ENCODE peak calls at places on chromosomes 4 and X, in six cellular contexts. D is effector memory CD4-positive, alpha-beta T cell; V is cardiac muscle cell; O is mucosa of descending colon; H is fibroblast of lung; W is thyroid gland. B is an unnamed sample.

GRCh38 chrX:149711545-149712236 is at the start of gene MAGEA11:
- DNase-seq in D (no peak), V (no peak), O (no peak), H (no peak), W (no peak), B (no peak)

GRCh38 chrX:10526442-10526841 is 93.9 kb downstream of the MID1 start:
- DNase-seq in D (no peak), V (no peak), O (no peak), H (peak; percentile 70), W (no peak), B (peak; percentile 25)

GRCh38 chr4:4887426-4887825 is 28.0 kb downstream of the MSX1 start:
- DNase-seq in D (no peak), V (no peak), O (no peak), H (no peak), W (no peak), B (no peak)

GRCh38 chr4:180828455-180829018 is 1414.7 kb upstream of the TENM3 start:
- DNase-seq in D (no peak), V (peak; percentile 86), O (peak; percentile 18), H (peak; percentile 91), W (no peak), B (peak; percentile 85)

GRCh38 chr4:128831526-128832252 is 22.2 kb downstream of the JADE1 start:
- DNase-seq in D (no peak), V (peak; percentile 35), O (no peak), H (peak; percentile 43), W (no peak), B (peak; percentile 48)

GRCh38 chr4:133982533-133983224 is 218.9 kb downstream of the PABPC4L start:
- DNase-seq in D (no peak), V (no peak), O (no peak), H (peak; percentile 17), W (no peak), B (no peak)

GRCh38 chrX:22164770-22165388 is 107.8 kb upstream of the CBLL2 start:
- DNase-seq in D (no peak), V (no peak), O (no peak), H (peak; percentile 53), W (no peak), B (no peak)

GRCh38 chrX:50769389-50770063 is 44.5 kb downstream of the SHROOM4 start:
- DNase-seq in D (no peak), V (no peak), O (peak; percentile 80), H (no peak), W (no peak), B (no peak)

GRCh38 chrX:129510331-129510730 is 13.0 kb downstream of the SMARCA1 start:
- DNase-seq in D (no peak), V (no peak), O (no peak), H (no peak), W (peak; percentile 35), B (no peak)

GRCh38 chr4:180134116-180134866 is 2108.9 kb upstream of the TENM3 start:
- DNase-seq in D (no peak), V (no peak), O (peak; percentile 58), H (peak; percentile 19), W (peak; percentile 4), B (no peak)

GRCh38 chr4:48079972-48080391 is 54.1 kb downstream of the TXK start:
- DNase-seq in D (no peak), V (no peak), O (no peak), H (peak; percentile 34), W (no peak), B (peak; percentile 21)

GRCh38 chr4:183444953-183445543 is 612 bp downstream of the CDKN2AIP start:
- DNase-seq in D (no peak), V (peak; percentile 18), O (peak; percentile 56), H (peak; percentile 8), W (no peak), B (peak; percentile 11)

GRCh38 chr4:81166431-81166830 is 48.6 kb downstream of the PRKG2 start:
- DNase-seq in D (no peak), V (no peak), O (no peak), H (peak; percentile 36), W (no peak), B (no peak)

GRCh38 chr4:118834960-118835895 is 698 bp downstream of the SEC24D start:
- DNase-seq in D (peak; percentile 25), V (peak; percentile 88), O (peak; percentile 73), H (peak; percentile 82), W (peak; percentile 88), B (peak; percentile 87)

GRCh38 chr4:105462042-105462421 is 11.8 kb downstream of the PPA2 start:
- DNase-seq in D (no peak), V (no peak), O (no peak), H (no peak), W (no peak), B (no peak)

GRCh38 chr4:139460565-139460964 is 6.6 kb downstream of the RAB33B start:
- DNase-seq in D (no peak), V (no peak), O (no peak), H (no peak), W (no peak), B (no peak)

GRCh38 chr4:6011686-6012085 is 6.5 kb downstream of the C4orf50 start:
- DNase-seq in D (no peak), V (no peak), O (no peak), H (no peak), W (peak; percentile 91), B (no peak)

GRCh38 chr4:46484881-46485280 is 95.0 kb upstream of the GABRA2 start:
- DNase-seq in D (no peak), V (peak; percentile 58), O (no peak), H (no peak), W (no peak), B (peak; percentile 70)

GRCh38 chr4:13322681-13323101 is 161.4 kb downstream of the RAB28 start:
- DNase-seq in D (no peak), V (peak; percentile 94), O (no peak), H (peak; percentile 55), W (no peak), B (peak; percentile 92)

GRCh38 chrX:17040711-17041110 is 94.3 kb downstream of the REPS2 start:
- DNase-seq in D (no peak), V (no peak), O (no peak), H (no peak), W (no peak), B (no peak)

GRCh38 chrX:38805294-38806053 is 4.2 kb downstream of the MID1IP1 start:
- DNase-seq in D (peak; percentile 45), V (peak; percentile 87), O (peak; percentile 59), H (peak; percentile 87), W (peak; percentile 62), B (peak; percentile 85)
- H3K4me3 ChIP-seq in D (peak overlapping the region; percentile 70), V (peak overlapping the region; percentile 69), O (peak overlapping the region; percentile 54), H (peak overlapping the region; percentile 74), W (peak overlapping the region; percentile 49), B (peak overlapping the region; percentile 58)

DNA sequence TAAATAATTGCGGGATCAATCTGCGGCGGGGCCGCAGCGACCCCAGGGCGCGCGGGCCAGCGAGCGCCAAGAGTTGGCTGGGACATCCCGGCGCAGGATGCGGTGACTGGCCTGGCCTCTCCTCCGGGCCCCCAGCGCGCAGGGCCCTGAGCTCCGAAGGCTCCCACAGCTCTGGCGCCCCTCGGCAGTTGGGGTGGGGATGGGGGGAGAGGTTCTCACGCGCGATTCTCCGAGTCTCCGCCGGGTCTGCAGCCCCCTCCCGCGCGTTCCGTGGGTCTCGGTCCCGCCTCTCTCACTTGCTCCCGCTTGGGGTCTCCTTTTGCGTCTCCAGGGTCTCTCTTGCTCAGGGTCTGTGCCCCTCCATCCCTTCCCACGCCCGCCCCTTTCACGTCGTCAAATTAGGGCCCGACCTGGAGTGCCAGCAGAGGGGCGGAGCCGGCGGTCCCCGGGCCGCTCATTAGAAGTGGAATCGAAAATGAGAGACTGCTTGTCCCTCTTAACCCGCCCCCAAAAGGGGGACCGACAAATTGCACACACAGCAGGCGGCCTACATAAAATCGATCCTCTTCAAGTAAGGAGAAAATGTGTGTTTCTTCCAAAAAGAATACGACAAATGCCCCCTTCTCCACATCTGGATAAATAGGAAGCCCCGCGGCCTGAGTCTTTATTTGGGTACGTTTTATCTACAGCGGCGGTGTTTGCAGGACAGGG is 859 bp upstream of the NKX1-1 start:
- DNase-seq in D (no peak), V (no peak), O (no peak), H (no peak), W (no peak), B (no peak)
- H3K4me3 ChIP-seq in D (no peak overlapping the region), V (no peak overlapping the region), O (no peak overlapping the region), H (no peak overlapping the region), W (no peak overlapping the region), B (no peak overlapping the region)

DNA sequence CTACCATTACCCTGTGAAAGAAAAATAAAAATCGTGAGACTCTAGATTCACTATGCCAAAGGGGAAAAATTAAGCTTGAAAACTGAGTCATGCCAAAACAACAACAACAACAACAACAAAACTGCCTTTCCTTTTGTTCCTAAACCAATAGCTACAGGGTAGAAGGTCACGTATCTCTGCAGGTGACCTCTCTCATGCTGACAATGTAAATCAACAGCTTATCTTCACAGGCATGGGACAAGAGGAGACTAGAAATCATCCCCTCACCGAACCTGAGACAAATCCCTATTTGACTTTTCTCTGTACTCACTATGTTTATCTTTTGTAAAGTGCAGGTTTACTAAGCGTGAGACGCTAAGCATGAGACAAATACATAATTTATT is 20.5 kb upstream of the AADAT start:
- DNase-seq in D (no peak), V (no peak), O (no peak), H (no peak), W (no peak), B (no peak)
- H3K4me3 ChIP-seq in D (no peak overlapping the region), V (no peak overlapping the region), O (no peak overlapping the region), H (no peak overlapping the region), W (no peak overlapping the region), B (no peak overlapping the region)

DNA sequence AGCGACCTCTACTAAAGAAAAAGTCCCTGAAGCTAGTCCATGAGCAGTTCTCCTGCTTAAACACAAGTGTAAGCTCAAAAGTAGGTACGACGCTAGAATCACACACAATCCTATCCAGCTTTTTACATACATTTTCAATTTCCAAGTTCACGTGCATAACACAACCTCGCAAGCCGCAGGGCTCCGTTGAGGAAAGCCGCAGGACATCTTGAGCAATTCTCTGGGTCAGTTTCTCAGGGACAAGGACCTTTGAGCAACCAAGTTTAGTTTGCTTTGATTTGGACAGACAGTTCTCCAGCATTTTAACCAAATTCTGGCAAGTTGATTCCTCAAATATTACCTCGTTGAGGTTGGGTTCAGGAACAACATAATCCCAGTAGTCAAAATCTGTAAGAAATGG is 2.5 kb downstream of the DDIT4L start:
- DNase-seq in D (no peak), V (no peak), O (no peak), H (no peak), W (no peak), B (no peak)
- H3K4me3 ChIP-seq in D (no peak overlapping the region), V (no peak overlapping the region), O (no peak overlapping the region), H (no peak overlapping the region), W (no peak overlapping the region), B (no peak overlapping the region)

GRCh38 chrX:154430916-154431315 is 2.4 kb downstream of the ATP6AP1 start:
- DNase-seq in D (no peak), V (no peak), O (no peak), H (no peak), W (no peak), B (no peak)

GRCh38 chrX:154430504-154430903 is 2.0 kb downstream of the ATP6AP1 start:
- DNase-seq in D (no peak), V (no peak), O (no peak), H (no peak), W (no peak), B (no peak)

GRCh38 chrX:154428176-154429171 is at the start of gene ATP6AP1:
- DNase-seq in D (peak; percentile 76), V (peak; percentile 96), O (peak; percentile 90), H (peak; percentile 94), W (peak; percentile 92), B (peak; percentile 95)

GRCh38 chrX:154429708-154430107 is 1.2 kb downstream of the ATP6AP1 start:
- DNase-seq in D (no peak), V (no peak), O (no peak), H (no peak), W (no peak), B (no peak)

GRCh38 chrX:154426916-154427792 is 1.3 kb upstream of the ATP6AP1 start:
- DNase-seq in D (no peak), V (no peak), O (no peak), H (no peak), W (no peak), B (no peak)
- H3K4me3 ChIP-seq in D (no peak overlapping the region), V (no peak overlapping the region), O (no peak overlapping the region), H (no peak overlapping the region), W (no peak overlapping the region), B (no peak overlapping the region)

GRCh38 chrX:106177106-106177981 is 9.2 kb downstream of the PWWP3B start:
- DNase-seq in D (no peak), V (peak; percentile 87), O (no peak), H (peak; percentile 14), W (peak; percentile 88), B (peak; percentile 86)
- H3K4me3 ChIP-seq in D (no peak overlapping the region), V (peak overlapping the region; percentile 49), O (no peak overlapping the region), H (no peak overlapping the region), W (peak overlapping the region; percentile 13), B (peak overlapping the region; percentile 62)